ENCODE peak calls at places on chromosomes 1 and 21, in six cellular contexts. V is fibroblast of lung; A is cardiac muscle cell; K is Calu3; O is activated CD8-positive, alpha-beta memory T cell treated with anti-CD3 and anti-CD28 coated beads for 48 hours; G is tibial artery. U is an unnamed sample.

GRCh38 chr1:1112237-1112985 is 3.5 kb downstream of the C1orf159 start:
- DNase-seq in V (no peak), O (no peak), G (peak), A (no peak), K (no peak), U (no peak)

GRCh38 chr1:234039603-234040002 is 135.1 kb downstream of the SLC35F3 start:
- DNase-seq in V (no peak), O (no peak), K (no peak), G (no peak), A (no peak), U (no peak)

GRCh38 chr1:44029260-44029910 is 1.9 kb downstream of the SLC6A9 start:
- DNase-seq in K (no peak), O (no peak), G (no peak), V (no peak), A (no peak), U (no peak)

GRCh38 chr1:27233677-27234053 is 767 bp upstream of the WDTC1 start:
- DNase-seq in V (no peak), O (peak), K (no peak), A (no peak), G (no peak), U (no peak)

GRCh38 chr1:32948082-32948722 is 16.4 kb downstream of the RNF19B start:
- DNase-seq in G (no peak), K (no peak), A (no peak), O (no peak), V (no peak), U (no peak)

GRCh38 chr1:221734187-221734586 is 7.7 kb downstream of the DUSP10 start:
- DNase-seq in A (no peak), K (no peak), O (no peak), V (no peak), G (no peak), U (no peak)

GRCh38 chr1:231338270-231339128 is at the start of gene SPRTN:
- DNase-seq in O (no peak), A (no peak), V (no peak), K (no peak), G (no peak), U (peak)

GRCh38 chr1:241551759-241552638 is 19.8 kb downstream of the KMO start:
- DNase-seq in G (no peak), A (peak), O (no peak), K (no peak), V (no peak), U (peak)

GRCh38 chr1:41846595-41846994 is 72.1 kb downstream of the HIVEP3 start:
- DNase-seq in V (peak), K (no peak), G (no peak), O (no peak), A (peak), U (no peak)

GRCh38 chr1:245938046-245938435 is 569.0 kb downstream of the SMYD3 start:
- DNase-seq in V (no peak), A (no peak), O (no peak), G (no peak), K (no peak), U (no peak)

GRCh38 chr1:34619256-34619655 is 135.6 kb upstream of the GJB5 start:
- DNase-seq in K (no peak), A (no peak), O (no peak), G (no peak), V (no peak), U (no peak)

GRCh38 chr21:34899760-34900159 is 149.3 kb downstream of the RUNX1 start:
- DNase-seq in O (no peak), G (no peak), V (no peak), K (no peak), A (no peak), U (no peak)

GRCh38 chr1:23619299-23620188 is 60.2 kb upstream of the ID3 start:
- DNase-seq in G (no peak), O (peak), V (peak), A (peak), K (peak), U (peak)

GRCh38 chr1:98467584-98467983 is 193.9 kb upstream of the SNX7 start:
- DNase-seq in G (no peak), A (peak), V (peak), K (no peak), O (no peak), U (no peak)

GRCh38 chr21:43340491-43341348 is 86.2 kb downstream of the SIK1 start:
- DNase-seq in A (peak), G (no peak), O (no peak), V (peak), K (peak), U (no peak)

GRCh38 chr1:246178902-246179301 is 328.2 kb downstream of the SMYD3 start:
- DNase-seq in K (no peak), A (no peak), O (no peak), G (no peak), V (no peak), U (no peak)

GRCh38 chr21:36640260-36641244 is 58.4 kb upstream of the SIM2 start:
- DNase-seq in A (no peak), V (peak), K (no peak), G (no peak), O (no peak), U (no peak)

GRCh38 chr1:21749109-21749508 is 33.8 kb downstream of the USP48 start:
- DNase-seq in O (no peak), G (no peak), K (no peak), V (no peak), A (no peak), U (no peak)